ENCODE peak calls at places on chromosome X, in nine cellular contexts. One of them, this sample, is unnamed.

GRCh38 chrX:7985568-7985967 is 58.4 kb upstream of the PNPLA4 start:
- DNase-seq in stimulated activated naive B cell treated with anti-CD40 and anti-IgM and Interleukin-4, amounts not matched to agents 10 μg/mL and 1 μg/mL and 100 μg/mL, for 72 hours: no peak
- DNase-seq in HFF-Myc: no peak
- DNase-seq in GM23248: peak
- DNase-seq in activated CD4-positive, alpha-beta T cell treated with anti-CD3 and anti-CD28 coated beads, Interleukin-2, amount 50 U/mL, for 24 hours: no peak
- DNase-seq in astrocyte of the spinal cord: peak
- DNase-seq in SJSA1: no peak
- DNase-seq in RCC 7860: peak
- DNase-seq in PC-3: peak
- DNase-seq in this sample: no peak

GRCh38 chrX:143336261-143336660 is 181.0 kb downstream of the SPANXN3 start:
- DNase-seq in stimulated activated naive B cell treated with anti-CD40 and anti-IgM and Interleukin-4, amounts not matched to agents 10 μg/mL and 1 μg/mL and 100 μg/mL, for 72 hours: no peak
- DNase-seq in GM23248: no peak
- DNase-seq in PC-3: no peak
- DNase-seq in SJSA1: no peak
- DNase-seq in RCC 7860: no peak
- DNase-seq in astrocyte of the spinal cord: no peak
- DNase-seq in HFF-Myc: no peak
- DNase-seq in activated CD4-positive, alpha-beta T cell treated with anti-CD3 and anti-CD28 coated beads, Interleukin-2, amount 50 U/mL, for 24 hours: no peak
- DNase-seq in this sample: peak

GRCh38 chrX:28135378-28136047 is 154.3 kb upstream of the DCAF8L1 start:
- DNase-seq in HFF-Myc: no peak
- DNase-seq in astrocyte of the spinal cord: peak
- DNase-seq in RCC 7860: no peak
- DNase-seq in GM23248: no peak
- DNase-seq in stimulated activated naive B cell treated with anti-CD40 and anti-IgM and Interleukin-4, amounts not matched to agents 10 μg/mL and 1 μg/mL and 100 μg/mL, for 72 hours: no peak
- DNase-seq in activated CD4-positive, alpha-beta T cell treated with anti-CD3 and anti-CD28 coated beads, Interleukin-2, amount 50 U/mL, for 24 hours: no peak
- DNase-seq in SJSA1: no peak
- DNase-seq in PC-3: peak
- DNase-seq in this sample: peak

GRCh38 chrX:27728291-27728690 is 79.5 kb upstream of the MAGEB10 start:
- DNase-seq in SJSA1: no peak
- DNase-seq in HFF-Myc: no peak
- DNase-seq in PC-3: peak
- DNase-seq in stimulated activated naive B cell treated with anti-CD40 and anti-IgM and Interleukin-4, amounts not matched to agents 10 μg/mL and 1 μg/mL and 100 μg/mL, for 72 hours: no peak
- DNase-seq in GM23248: no peak
- DNase-seq in RCC 7860: peak
- DNase-seq in activated CD4-positive, alpha-beta T cell treated with anti-CD3 and anti-CD28 coated beads, Interleukin-2, amount 50 U/mL, for 24 hours: no peak
- DNase-seq in astrocyte of the spinal cord: peak
- DNase-seq in this sample: peak

GRCh38 chrX:40933132-40934078 is 151.8 kb upstream of the USP9X start:
- DNase-seq in HFF-Myc: no peak
- DNase-seq in RCC 7860: no peak
- DNase-seq in stimulated activated naive B cell treated with anti-CD40 and anti-IgM and Interleukin-4, amounts not matched to agents 10 μg/mL and 1 μg/mL and 100 μg/mL, for 72 hours: no peak
- DNase-seq in activated CD4-positive, alpha-beta T cell treated with anti-CD3 and anti-CD28 coated beads, Interleukin-2, amount 50 U/mL, for 24 hours: peak
- DNase-seq in SJSA1: peak
- DNase-seq in GM23248: peak
- DNase-seq in PC-3: peak
- DNase-seq in astrocyte of the spinal cord: peak
- DNase-seq in this sample: peak

GRCh38 chrX:17613979-17614572 is 123.2 kb upstream of the SCML1 start:
- DNase-seq in RCC 7860: no peak
- DNase-seq in activated CD4-positive, alpha-beta T cell treated with anti-CD3 and anti-CD28 coated beads, Interleukin-2, amount 50 U/mL, for 24 hours: no peak
- DNase-seq in GM23248: no peak
- DNase-seq in stimulated activated naive B cell treated with anti-CD40 and anti-IgM and Interleukin-4, amounts not matched to agents 10 μg/mL and 1 μg/mL and 100 μg/mL, for 72 hours: no peak
- DNase-seq in SJSA1: no peak
- DNase-seq in astrocyte of the spinal cord: peak
- DNase-seq in HFF-Myc: no peak
- DNase-seq in PC-3: peak
- DNase-seq in this sample: no peak

GRCh38 chrX:39821011-39821708 is 276.6 kb downstream of the BCOR start:
- DNase-seq in RCC 7860: no peak
- DNase-seq in GM23248: peak
- DNase-seq in HFF-Myc: no peak
- DNase-seq in PC-3: no peak
- DNase-seq in stimulated activated naive B cell treated with anti-CD40 and anti-IgM and Interleukin-4, amounts not matched to agents 10 μg/mL and 1 μg/mL and 100 μg/mL, for 72 hours: no peak
- DNase-seq in SJSA1: no peak
- DNase-seq in astrocyte of the spinal cord: no peak
- DNase-seq in activated CD4-positive, alpha-beta T cell treated with anti-CD3 and anti-CD28 coated beads, Interleukin-2, amount 50 U/mL, for 24 hours: peak
- DNase-seq in this sample: no peak

GRCh38 chrX:37862851-37863250 is 15.5 kb upstream of the DYNLT3 start:
- DNase-seq in GM23248: no peak
- DNase-seq in activated CD4-positive, alpha-beta T cell treated with anti-CD3 and anti-CD28 coated beads, Interleukin-2, amount 50 U/mL, for 24 hours: no peak
- DNase-seq in SJSA1: no peak
- DNase-seq in stimulated activated naive B cell treated with anti-CD40 and anti-IgM and Interleukin-4, amounts not matched to agents 10 μg/mL and 1 μg/mL and 100 μg/mL, for 72 hours: no peak
- DNase-seq in PC-3: no peak
- DNase-seq in astrocyte of the spinal cord: no peak
- DNase-seq in HFF-Myc: no peak
- DNase-seq in RCC 7860: no peak
- DNase-seq in this sample: no peak

GRCh38 chrX:7045238-7045955 is 102.1 kb upstream of the STS start:
- DNase-seq in HFF-Myc: no peak
- DNase-seq in GM23248: no peak
- DNase-seq in astrocyte of the spinal cord: no peak
- DNase-seq in PC-3: no peak
- DNase-seq in stimulated activated naive B cell treated with anti-CD40 and anti-IgM and Interleukin-4, amounts not matched to agents 10 μg/mL and 1 μg/mL and 100 μg/mL, for 72 hours: no peak
- DNase-seq in activated CD4-positive, alpha-beta T cell treated with anti-CD3 and anti-CD28 coated beads, Interleukin-2, amount 50 U/mL, for 24 hours: no peak
- DNase-seq in RCC 7860: no peak
- DNase-seq in SJSA1: no peak
- DNase-seq in this sample: no peak

GRCh38 chrX:6505960-6506359 is 29.0 kb downstream of the VCX3A start:
- DNase-seq in astrocyte of the spinal cord: no peak
- DNase-seq in stimulated activated naive B cell treated with anti-CD40 and anti-IgM and Interleukin-4, amounts not matched to agents 10 μg/mL and 1 μg/mL and 100 μg/mL, for 72 hours: no peak
- DNase-seq in activated CD4-positive, alpha-beta T cell treated with anti-CD3 and anti-CD28 coated beads, Interleukin-2, amount 50 U/mL, for 24 hours: no peak
- DNase-seq in HFF-Myc: no peak
- DNase-seq in SJSA1: no peak
- DNase-seq in RCC 7860: no peak
- DNase-seq in PC-3: no peak
- DNase-seq in GM23248: no peak
- DNase-seq in this sample: no peak

GRCh38 chrX:41116948-41117347 is 31.7 kb downstream of the USP9X start:
- DNase-seq in SJSA1: no peak
- DNase-seq in HFF-Myc: no peak
- DNase-seq in stimulated activated naive B cell treated with anti-CD40 and anti-IgM and Interleukin-4, amounts not matched to agents 10 μg/mL and 1 μg/mL and 100 μg/mL, for 72 hours: no peak
- DNase-seq in astrocyte of the spinal cord: no peak
- DNase-seq in PC-3: peak
- DNase-seq in activated CD4-positive, alpha-beta T cell treated with anti-CD3 and anti-CD28 coated beads, Interleukin-2, amount 50 U/mL, for 24 hours: no peak
- DNase-seq in GM23248: no peak
- DNase-seq in RCC 7860: no peak
- DNase-seq in this sample: peak

GRCh38 chrX:54043084-54043483 is 1.2 kb downstream of the PHF8 start:
- DNase-seq in RCC 7860: no peak
- DNase-seq in astrocyte of the spinal cord: no peak
- DNase-seq in PC-3: peak
- DNase-seq in HFF-Myc: no peak
- DNase-seq in GM23248: peak
- DNase-seq in activated CD4-positive, alpha-beta T cell treated with anti-CD3 and anti-CD28 coated beads, Interleukin-2, amount 50 U/mL, for 24 hours: no peak
- DNase-seq in stimulated activated naive B cell treated with anti-CD40 and anti-IgM and Interleukin-4, amounts not matched to agents 10 μg/mL and 1 μg/mL and 100 μg/mL, for 72 hours: no peak
- DNase-seq in SJSA1: no peak
- DNase-seq in this sample: no peak

GRCh38 chrX:23883737-23884354 is 23.9 kb downstream of the APOO start:
- DNase-seq in PC-3: peak
- DNase-seq in activated CD4-positive, alpha-beta T cell treated with anti-CD3 and anti-CD28 coated beads, Interleukin-2, amount 50 U/mL, for 24 hours: no peak
- DNase-seq in SJSA1: peak
- DNase-seq in astrocyte of the spinal cord: peak
- DNase-seq in RCC 7860: peak
- DNase-seq in GM23248: peak
- DNase-seq in stimulated activated naive B cell treated with anti-CD40 and anti-IgM and Interleukin-4, amounts not matched to agents 10 μg/mL and 1 μg/mL and 100 μg/mL, for 72 hours: no peak
- DNase-seq in HFF-Myc: peak
- DNase-seq in this sample: peak

GRCh38 chrX:104351173-104351769 is 96.5 kb upstream of the ESX1 start:
- DNase-seq in activated CD4-positive, alpha-beta T cell treated with anti-CD3 and anti-CD28 coated beads, Interleukin-2, amount 50 U/mL, for 24 hours: no peak
- DNase-seq in stimulated activated naive B cell treated with anti-CD40 and anti-IgM and Interleukin-4, amounts not matched to agents 10 μg/mL and 1 μg/mL and 100 μg/mL, for 72 hours: no peak
- DNase-seq in RCC 7860: peak
- DNase-seq in HFF-Myc: peak
- DNase-seq in PC-3: peak
- DNase-seq in GM23248: peak
- DNase-seq in astrocyte of the spinal cord: peak
- DNase-seq in SJSA1: no peak
- DNase-seq in this sample: peak

GRCh38 chrX:351736-352135 is 33.1 kb upstream of the GTPBP6 start:
- DNase-seq in HFF-Myc: no peak
- DNase-seq in SJSA1: no peak
- DNase-seq in GM23248: no peak
- DNase-seq in PC-3: no peak
- DNase-seq in stimulated activated naive B cell treated with anti-CD40 and anti-IgM and Interleukin-4, amounts not matched to agents 10 μg/mL and 1 μg/mL and 100 μg/mL, for 72 hours: no peak
- DNase-seq in activated CD4-positive, alpha-beta T cell treated with anti-CD3 and anti-CD28 coated beads, Interleukin-2, amount 50 U/mL, for 24 hours: no peak
- DNase-seq in astrocyte of the spinal cord: no peak
- DNase-seq in RCC 7860: no peak
- DNase-seq in this sample: no peak

GRCh38 chrX:153728095-153728494 is 3.4 kb downstream of the ABCD1 start:
- DNase-seq in RCC 7860: no peak
- DNase-seq in stimulated activated naive B cell treated with anti-CD40 and anti-IgM and Interleukin-4, amounts not matched to agents 10 μg/mL and 1 μg/mL and 100 μg/mL, for 72 hours: no peak
- DNase-seq in HFF-Myc: no peak
- DNase-seq in SJSA1: no peak
- DNase-seq in astrocyte of the spinal cord: no peak
- DNase-seq in GM23248: no peak
- DNase-seq in activated CD4-positive, alpha-beta T cell treated with anti-CD3 and anti-CD28 coated beads, Interleukin-2, amount 50 U/mL, for 24 hours: no peak
- DNase-seq in PC-3: no peak
- DNase-seq in this sample: no peak

GRCh38 chrX:80876877-80877276 is 67.2 kb upstream of the BRWD3 start:
- DNase-seq in activated CD4-positive, alpha-beta T cell treated with anti-CD3 and anti-CD28 coated beads, Interleukin-2, amount 50 U/mL, for 24 hours: no peak
- DNase-seq in GM23248: peak
- DNase-seq in stimulated activated naive B cell treated with anti-CD40 and anti-IgM and Interleukin-4, amounts not matched to agents 10 μg/mL and 1 μg/mL and 100 μg/mL, for 72 hours: no peak
- DNase-seq in RCC 7860: peak
- DNase-seq in PC-3: peak
- DNase-seq in SJSA1: no peak
- DNase-seq in astrocyte of the spinal cord: peak
- DNase-seq in HFF-Myc: no peak
- DNase-seq in this sample: peak

GRCh38 chrX:28177202-28177601 is 196.0 kb upstream of the DCAF8L1 start:
- DNase-seq in GM23248: no peak
- DNase-seq in HFF-Myc: no peak
- DNase-seq in RCC 7860: no peak
- DNase-seq in stimulated activated naive B cell treated with anti-CD40 and anti-IgM and Interleukin-4, amounts not matched to agents 10 μg/mL and 1 μg/mL and 100 μg/mL, for 72 hours: no peak
- DNase-seq in activated CD4-positive, alpha-beta T cell treated with anti-CD3 and anti-CD28 coated beads, Interleukin-2, amount 50 U/mL, for 24 hours: no peak
- DNase-seq in PC-3: peak
- DNase-seq in SJSA1: no peak
- DNase-seq in astrocyte of the spinal cord: no peak
- DNase-seq in this sample: no peak

GRCh38 chrX:102745513-102746133 is 25.1 kb downstream of the GPRASP3 start:
- DNase-seq in GM23248: peak
- DNase-seq in HFF-Myc: no peak
- DNase-seq in activated CD4-positive, alpha-beta T cell treated with anti-CD3 and anti-CD28 coated beads, Interleukin-2, amount 50 U/mL, for 24 hours: no peak
- DNase-seq in stimulated activated naive B cell treated with anti-CD40 and anti-IgM and Interleukin-4, amounts not matched to agents 10 μg/mL and 1 μg/mL and 100 μg/mL, for 72 hours: no peak
- DNase-seq in RCC 7860: no peak
- DNase-seq in astrocyte of the spinal cord: peak
- DNase-seq in PC-3: no peak
- DNase-seq in SJSA1: no peak
- DNase-seq in this sample: no peak

GRCh38 chrX:153448556-153449280 is 2.9 kb upstream of the TREX2 start:
- DNase-seq in activated CD4-positive, alpha-beta T cell treated with anti-CD3 and anti-CD28 coated beads, Interleukin-2, amount 50 U/mL, for 24 hours: no peak
- DNase-seq in RCC 7860: no peak
- DNase-seq in PC-3: no peak
- DNase-seq in GM23248: no peak
- DNase-seq in HFF-Myc: no peak
- DNase-seq in SJSA1: no peak
- DNase-seq in astrocyte of the spinal cord: no peak
- DNase-seq in stimulated activated naive B cell treated with anti-CD40 and anti-IgM and Interleukin-4, amounts not matched to agents 10 μg/mL and 1 μg/mL and 100 μg/mL, for 72 hours: no peak
- DNase-seq in this sample: no peak

GRCh38 chrX:82748901-82749505 is 759.1 kb upstream of the POU3F4 start:
- DNase-seq in GM23248: peak
- DNase-seq in astrocyte of the spinal cord: peak
- DNase-seq in SJSA1: no peak
- DNase-seq in PC-3: peak
- DNase-seq in stimulated activated naive B cell treated with anti-CD40 and anti-IgM and Interleukin-4, amounts not matched to agents 10 μg/mL and 1 μg/mL and 100 μg/mL, for 72 hours: no peak
- DNase-seq in RCC 7860: peak
- DNase-seq in activated CD4-positive, alpha-beta T cell treated with anti-CD3 and anti-CD28 coated beads, Interleukin-2, amount 50 U/mL, for 24 hours: no peak
- DNase-seq in HFF-Myc: no peak
- DNase-seq in this sample: no peak

GRCh38 chrX:20454117-20454516 is 187.4 kb upstream of the RPS6KA3 start:
- DNase-seq in activated CD4-positive, alpha-beta T cell treated with anti-CD3 and anti-CD28 coated beads, Interleukin-2, amount 50 U/mL, for 24 hours: no peak
- DNase-seq in PC-3: peak
- DNase-seq in stimulated activated naive B cell treated with anti-CD40 and anti-IgM and Interleukin-4, amounts not matched to agents 10 μg/mL and 1 μg/mL and 100 μg/mL, for 72 hours: no peak
- DNase-seq in GM23248: peak
- DNase-seq in SJSA1: peak
- DNase-seq in astrocyte of the spinal cord: no peak
- DNase-seq in HFF-Myc: no peak
- DNase-seq in RCC 7860: peak
- DNase-seq in this sample: no peak

GRCh38 chrX:8083276-8083675 is 87.8 kb downstream of the VCX2 start:
- DNase-seq in activated CD4-positive, alpha-beta T cell treated with anti-CD3 and anti-CD28 coated beads, Interleukin-2, amount 50 U/mL, for 24 hours: no peak
- DNase-seq in PC-3: no peak
- DNase-seq in SJSA1: no peak
- DNase-seq in RCC 7860: no peak
- DNase-seq in HFF-Myc: no peak
- DNase-seq in stimulated activated naive B cell treated with anti-CD40 and anti-IgM and Interleukin-4, amounts not matched to agents 10 μg/mL and 1 μg/mL and 100 μg/mL, for 72 hours: no peak
- DNase-seq in astrocyte of the spinal cord: no peak
- DNase-seq in GM23248: no peak
- DNase-seq in this sample: peak

GRCh38 chrX:106467422-106467821 is 144.4 kb upstream of the RADX start:
- DNase-seq in SJSA1: no peak
- DNase-seq in RCC 7860: no peak
- DNase-seq in stimulated activated naive B cell treated with anti-CD40 and anti-IgM and Interleukin-4, amounts not matched to agents 10 μg/mL and 1 μg/mL and 100 μg/mL, for 72 hours: no peak
- DNase-seq in HFF-Myc: no peak
- DNase-seq in PC-3: no peak
- DNase-seq in activated CD4-positive, alpha-beta T cell treated with anti-CD3 and anti-CD28 coated beads, Interleukin-2, amount 50 U/mL, for 24 hours: no peak
- DNase-seq in GM23248: no peak
- DNase-seq in astrocyte of the spinal cord: no peak
- DNase-seq in this sample: no peak

GRCh38 chrX:37349131-37350033 is at the start of gene PRRG1:
- DNase-seq in astrocyte of the spinal cord: peak
- DNase-seq in stimulated activated naive B cell treated with anti-CD40 and anti-IgM and Interleukin-4, amounts not matched to agents 10 μg/mL and 1 μg/mL and 100 μg/mL, for 72 hours: no peak
- DNase-seq in GM23248: peak
- DNase-seq in HFF-Myc: no peak
- DNase-seq in PC-3: peak
- DNase-seq in activated CD4-positive, alpha-beta T cell treated with anti-CD3 and anti-CD28 coated beads, Interleukin-2, amount 50 U/mL, for 24 hours: no peak
- DNase-seq in SJSA1: peak
- DNase-seq in RCC 7860: peak
- DNase-seq in this sample: peak

GRCh38 chrX:31293409-31293808 is 221.6 kb upstream of the FTHL17 start:
- DNase-seq in SJSA1: no peak
- DNase-seq in astrocyte of the spinal cord: no peak
- DNase-seq in stimulated activated naive B cell treated with anti-CD40 and anti-IgM and Interleukin-4, amounts not matched to agents 10 μg/mL and 1 μg/mL and 100 μg/mL, for 72 hours: no peak
- DNase-seq in GM23248: no peak
- DNase-seq in activated CD4-positive, alpha-beta T cell treated with anti-CD3 and anti-CD28 coated beads, Interleukin-2, amount 50 U/mL, for 24 hours: no peak
- DNase-seq in RCC 7860: no peak
- DNase-seq in PC-3: no peak
- DNase-seq in HFF-Myc: no peak
- DNase-seq in this sample: no peak

GRCh38 chrX:102787283-102787682 is 66.7 kb downstream of the GPRASP3 start:
- DNase-seq in GM23248: no peak
- DNase-seq in stimulated activated naive B cell treated with anti-CD40 and anti-IgM and Interleukin-4, amounts not matched to agents 10 μg/mL and 1 μg/mL and 100 μg/mL, for 72 hours: no peak
- DNase-seq in SJSA1: no peak
- DNase-seq in PC-3: no peak
- DNase-seq in RCC 7860: no peak
- DNase-seq in astrocyte of the spinal cord: no peak
- DNase-seq in activated CD4-positive, alpha-beta T cell treated with anti-CD3 and anti-CD28 coated beads, Interleukin-2, amount 50 U/mL, for 24 hours: no peak
- DNase-seq in HFF-Myc: no peak
- DNase-seq in this sample: no peak

GRCh38 chrX:129359269-129359668 is 164.0 kb downstream of the SMARCA1 start:
- DNase-seq in HFF-Myc: no peak
- DNase-seq in activated CD4-positive, alpha-beta T cell treated with anti-CD3 and anti-CD28 coated beads, Interleukin-2, amount 50 U/mL, for 24 hours: no peak
- DNase-seq in PC-3: peak
- DNase-seq in stimulated activated naive B cell treated with anti-CD40 and anti-IgM and Interleukin-4, amounts not matched to agents 10 μg/mL and 1 μg/mL and 100 μg/mL, for 72 hours: no peak
- DNase-seq in SJSA1: no peak
- DNase-seq in GM23248: peak
- DNase-seq in astrocyte of the spinal cord: peak
- DNase-seq in RCC 7860: no peak
- DNase-seq in this sample: peak

GRCh38 chrX:118974908-118975671 is 672 bp downstream of the LONRF3 start:
- DNase-seq in activated CD4-positive, alpha-beta T cell treated with anti-CD3 and anti-CD28 coated beads, Interleukin-2, amount 50 U/mL, for 24 hours: no peak
- DNase-seq in PC-3: peak
- DNase-seq in HFF-Myc: no peak
- DNase-seq in astrocyte of the spinal cord: no peak
- DNase-seq in GM23248: peak
- DNase-seq in stimulated activated naive B cell treated with anti-CD40 and anti-IgM and Interleukin-4, amounts not matched to agents 10 μg/mL and 1 μg/mL and 100 μg/mL, for 72 hours: peak
- DNase-seq in SJSA1: peak
- DNase-seq in RCC 7860: no peak
- DNase-seq in this sample: no peak